ENCODE peak calls at places on chromosome 12, in eight cellular contexts. One of them, this sample, is unnamed.

GRCh38 chr12:2751686-2752085 is 43.1 kb upstream of the FKBP4 start:
- DNase-seq in natural killer cell: no peak
- DNase-seq in HS-5: no peak
- DNase-seq in GM12865: no peak
- DNase-seq in activated CD8-positive, alpha-beta memory T cell treated with anti-CD3 and anti-CD28 coated beads for 48 hours: no peak
- DNase-seq in endothelial cell: no peak
- DNase-seq in sigmoid colon: no peak
- DNase-seq in left lung: no peak
- DNase-seq in this sample: no peak

GRCh38 chr12:109920266-109920780 is 20.2 kb downstream of the TCHP start:
- DNase-seq in endothelial cell: no peak
- DNase-seq in HS-5: no peak
- DNase-seq in activated CD8-positive, alpha-beta memory T cell treated with anti-CD3 and anti-CD28 coated beads for 48 hours: no peak
- DNase-seq in left lung: no peak
- DNase-seq in sigmoid colon: peak; percentile 39
- DNase-seq in natural killer cell: no peak
- DNase-seq in GM12865: no peak
- DNase-seq in this sample: peak; percentile 60

GRCh38 chr12:12608557-12608957 is 3.1 kb upstream of the CREBL2 start:
- DNase-seq in left lung: no peak
- DNase-seq in natural killer cell: no peak
- DNase-seq in endothelial cell: no peak
- DNase-seq in HS-5: no peak
- DNase-seq in sigmoid colon: no peak
- DNase-seq in activated CD8-positive, alpha-beta memory T cell treated with anti-CD3 and anti-CD28 coated beads for 48 hours: no peak
- DNase-seq in GM12865: peak; percentile 69
- DNase-seq in this sample: no peak

GRCh38 chr12:20946732-20947131 is 136.2 kb downstream of the SLCO1B3 start:
- DNase-seq in left lung: no peak
- DNase-seq in HS-5: peak; percentile 19
- DNase-seq in sigmoid colon: no peak
- DNase-seq in endothelial cell: peak; percentile 53
- DNase-seq in GM12865: peak; percentile 59
- DNase-seq in activated CD8-positive, alpha-beta memory T cell treated with anti-CD3 and anti-CD28 coated beads for 48 hours: no peak
- DNase-seq in natural killer cell: no peak
- DNase-seq in this sample: no peak

GRCh38 chr12:56081393-56082347 is 1.7 kb downstream of the ERBB3 start:
- DNase-seq in HS-5: no peak
- DNase-seq in sigmoid colon: peak; percentile 56
- DNase-seq in left lung: no peak
- DNase-seq in natural killer cell: no peak
- DNase-seq in GM12865: no peak
- DNase-seq in endothelial cell: no peak
- DNase-seq in activated CD8-positive, alpha-beta memory T cell treated with anti-CD3 and anti-CD28 coated beads for 48 hours: no peak
- DNase-seq in this sample: no peak

GRCh38 chr12:749871-750270 is 2.5 kb upstream of the WNK1 start:
- DNase-seq in activated CD8-positive, alpha-beta memory T cell treated with anti-CD3 and anti-CD28 coated beads for 48 hours: no peak
- DNase-seq in endothelial cell: no peak
- DNase-seq in HS-5: no peak
- DNase-seq in GM12865: peak; percentile 37
- DNase-seq in natural killer cell: no peak
- DNase-seq in sigmoid colon: no peak
- DNase-seq in left lung: no peak
- DNase-seq in this sample: no peak

GRCh38 chr12:111024205-111024794 is 103.9 kb upstream of the MYL2 start:
- DNase-seq in endothelial cell: peak; percentile 77
- DNase-seq in GM12865: peak; percentile 50
- DNase-seq in HS-5: peak; percentile 0
- DNase-seq in sigmoid colon: peak; percentile 71
- DNase-seq in natural killer cell: peak; percentile 20
- DNase-seq in activated CD8-positive, alpha-beta memory T cell treated with anti-CD3 and anti-CD28 coated beads for 48 hours: peak; percentile 22
- DNase-seq in left lung: peak; percentile 44
- DNase-seq in this sample: peak; percentile 62

GRCh38 chr12:103852498-103852992 is 11.5 kb upstream of the NT5DC3 start:
- DNase-seq in HS-5: no peak
- DNase-seq in sigmoid colon: no peak
- DNase-seq in GM12865: no peak
- DNase-seq in activated CD8-positive, alpha-beta memory T cell treated with anti-CD3 and anti-CD28 coated beads for 48 hours: no peak
- DNase-seq in left lung: no peak
- DNase-seq in natural killer cell: no peak
- DNase-seq in endothelial cell: no peak
- DNase-seq in this sample: no peak

GRCh38 chr12:1797011-1797901 is 23.1 kb upstream of the LRTM2 start:
- DNase-seq in endothelial cell: no peak
- DNase-seq in HS-5: no peak
- DNase-seq in sigmoid colon: peak; percentile 82
- DNase-seq in natural killer cell: no peak
- DNase-seq in left lung: peak; percentile 76
- DNase-seq in GM12865: peak; percentile 64
- DNase-seq in activated CD8-positive, alpha-beta memory T cell treated with anti-CD3 and anti-CD28 coated beads for 48 hours: peak; percentile 33
- DNase-seq in this sample: peak; percentile 31

GRCh38 chr12:127980585-127980984 is 286.4 kb upstream of the TMEM132C start:
- DNase-seq in activated CD8-positive, alpha-beta memory T cell treated with anti-CD3 and anti-CD28 coated beads for 48 hours: no peak
- DNase-seq in left lung: no peak
- DNase-seq in GM12865: no peak
- DNase-seq in endothelial cell: no peak
- DNase-seq in HS-5: no peak
- DNase-seq in sigmoid colon: no peak
- DNase-seq in natural killer cell: no peak
- DNase-seq in this sample: no peak

GRCh38 chr12:16385779-16386646 is 38.6 kb downstream of the MGST1 start:
- DNase-seq in endothelial cell: peak; percentile 21
- DNase-seq in natural killer cell: no peak
- DNase-seq in GM12865: peak; percentile 10
- DNase-seq in HS-5: peak; percentile 6
- DNase-seq in sigmoid colon: peak; percentile 68
- DNase-seq in left lung: no peak
- DNase-seq in activated CD8-positive, alpha-beta memory T cell treated with anti-CD3 and anti-CD28 coated beads for 48 hours: no peak
- DNase-seq in this sample: peak; percentile 73

GRCh38 chr12:22246438-22246837 is 88.1 kb downstream of the ST8SIA1 start:
- DNase-seq in natural killer cell: no peak
- DNase-seq in left lung: no peak
- DNase-seq in GM12865: no peak
- DNase-seq in sigmoid colon: no peak
- DNase-seq in endothelial cell: no peak
- DNase-seq in HS-5: no peak
- DNase-seq in activated CD8-positive, alpha-beta memory T cell treated with anti-CD3 and anti-CD28 coated beads for 48 hours: no peak
- DNase-seq in this sample: no peak

GRCh38 chr12:85076688-85077430 is 40.7 kb downstream of the LRRIQ1 start:
- DNase-seq in endothelial cell: no peak
- DNase-seq in sigmoid colon: no peak
- DNase-seq in HS-5: peak; percentile 81
- DNase-seq in activated CD8-positive, alpha-beta memory T cell treated with anti-CD3 and anti-CD28 coated beads for 48 hours: no peak
- DNase-seq in natural killer cell: no peak
- DNase-seq in GM12865: peak; percentile 17
- DNase-seq in left lung: no peak
- DNase-seq in this sample: peak; percentile 75

This sample was measured in AG08395.